ENCODE peak calls at places on chromosomes 11 and 22, in six cellular contexts. N is ovary; R is naive thymus-derived CD4-positive, alpha-beta T cell; I is IMR-90; S is A673; F is heart right ventricle. O is an unnamed sample. For H3K4me1 and H3K9me3, the result is how much of the 10 kb centered on the place peaks cover.

GRCh38 chr11:820655-821512 is 2.2 kb downstream of the PNPLA2 start:
- DNase-seq in N (no peak), R (no peak), I (peak), S (no peak), F (peak), O (peak)

GRCh38 chr11:125591659-125592304 is 870 bp upstream of the STT3A start:
- DNase-seq in N (peak), R (no peak), I (peak), S (peak), F (peak), O (peak)

GRCh38 chr11:119298726-119299125 is 18.2 kb downstream of the MCAM start:
- DNase-seq in N (no peak), R (no peak), I (no peak), S (no peak), F (peak), O (no peak)

GRCh38 chr22:39351689-39352214 is 2.0 kb downstream of the SYNGR1 start:
- DNase-seq in N (no peak), R (no peak), I (peak), S (peak), F (no peak), O (no peak)

GRCh38 chr22:38230108-38230825 is 28.5 kb downstream of the MAFF start:
- DNase-seq in N (no peak), R (peak), I (no peak), S (peak), F (peak), O (peak)

GRCh38 chr22:46012881-46013281 is 35.9 kb upstream of the WNT7B start:
- DNase-seq in N (peak), R (no peak), I (no peak), S (no peak), F (no peak), O (no peak)

GRCh38 chr22:23823331-23823791 is 15.4 kb downstream of the DERL3 start:
- DNase-seq in N (no peak), R (no peak), I (no peak), S (no peak), F (peak), O (no peak)

GRCh38 chr11:133040289-133040893 is 491.9 kb downstream of the OPCML start:
- DNase-seq in N (no peak), R (no peak), I (peak), S (no peak), F (no peak), O (no peak)

GRCh38 chr11:70191495-70192140 is 11.5 kb upstream of the FADD start:
- DNase-seq in N (no peak), R (no peak), I (peak), S (peak), F (peak), O (peak)

GRCh38 chr11:71252782-71253730 is 679 bp upstream of the SHANK2 start:
- DNase-seq in N (no peak), R (no peak), I (peak), S (no peak), F (no peak), O (peak)

GRCh38 chr11:199782-200181 is 6.9 kb downstream of the SCGB1C1 start:
- DNase-seq in N (no peak), R (no peak), I (no peak), S (no peak), F (no peak), O (no peak)

GRCh38 chr11:130527648-130528300 is 79.3 kb downstream of the ADAMTS15 start:
- DNase-seq in N (no peak), R (no peak), I (peak), S (no peak), F (peak), O (no peak)

GRCh38 chr11:111457731-111458368 is 54.3 kb downstream of the BTG4 start:
- DNase-seq in N (no peak), R (no peak), I (no peak), S (no peak), F (no peak), O (no peak)

GRCh38 chr11:74299000-74299399 is 12.4 kb downstream of the P4HA3 start:
- DNase-seq in N (no peak), R (no peak), I (no peak), S (no peak), F (no peak), O (no peak)

GRCh38 chr22:18066181-18066859 is 11.5 kb upstream of the PEX26 start:
- DNase-seq in N (no peak), R (no peak), I (no peak), S (no peak), F (no peak), O (no peak)

GRCh38 chr11:72307439-72307838 is 63.5 kb upstream of the PHOX2A start:
- DNase-seq in N (no peak), R (no peak), I (no peak), S (no peak), F (no peak), O (no peak)

GRCh38 chr11:32118025-32118974 is 27.4 kb downstream of the RCN1 start:
- DNase-seq in N (no peak), R (no peak), I (peak), S (peak), F (no peak), O (no peak)

GRCh38 chr11:115242982-115243381 is 261.2 kb downstream of the CADM1 start:
- DNase-seq in N (no peak), R (no peak), I (no peak), S (no peak), F (no peak), O (no peak)

GRCh38 chr11:76671236-76671590 is 666 bp upstream of the LRRC32 start:
- DNase-seq in N (no peak), R (no peak), I (no peak), S (no peak), F (no peak), O (no peak)

GRCh38 chr22:40645579-40646197 is 9.2 kb upstream of the MRTFA start:
- DNase-seq in N (no peak), R (no peak), I (no peak), S (no peak), F (no peak), O (no peak)

GRCh38 chr11:47539681-47540039 is 13.3 kb downstream of the CELF1 start:
- DNase-seq in N (no peak), R (no peak), I (no peak), S (no peak), F (no peak), O (no peak)

GRCh38 chr11:2687223-2687530 is 12.6 kb downstream of the KCNQ1OT1 start:
- DNase-seq in N (peak), R (no peak), I (no peak), S (no peak), F (no peak), O (no peak)
- H3K4me1 ChIP-seq in N (under half), R (under half), I (under half), S (under half), F (under half), O (under half)

DNA sequence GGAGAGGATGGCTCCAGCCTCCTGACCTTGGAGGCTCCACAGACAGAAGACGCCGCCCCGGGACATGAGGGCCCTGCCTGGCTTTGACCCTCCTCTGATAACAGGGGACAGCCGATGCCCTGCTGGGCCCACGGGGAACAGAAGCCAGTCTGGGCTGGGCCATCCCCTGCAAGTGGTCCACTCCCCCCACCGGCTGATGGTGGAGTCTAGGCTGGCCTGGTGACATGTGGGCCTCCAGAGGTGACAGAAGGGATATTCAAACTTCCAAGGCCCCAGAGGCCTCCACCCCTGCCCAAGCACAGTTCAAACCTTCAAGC is 930.1 kb downstream of the BRD1 start:
- DNase-seq in N (no peak), R (no peak), I (no peak), S (no peak), F (no peak), O (peak)
- H3K9me3 ChIP-seq in N (under half), R (under half), I (half or more), S (under half), F (under half), O (under half)

GRCh38 chr11:46338636-46338987 is 8.7 kb upstream of the DGKZ start:
- DNase-seq in N (no peak), R (no peak), I (peak), S (no peak), F (no peak), O (no peak)

GRCh38 chr11:46341454-46341853 is 5.8 kb upstream of the DGKZ start:
- DNase-seq in N (no peak), R (no peak), I (no peak), S (no peak), F (no peak), O (no peak)

GRCh38 chr11:46339816-46340215 is 7.4 kb upstream of the DGKZ start:
- DNase-seq in N (no peak), R (no peak), I (no peak), S (no peak), F (no peak), O (no peak)

GRCh38 chr11:46337626-46338345 is 9.5 kb upstream of the DGKZ start:
- DNase-seq in N (no peak), R (no peak), I (no peak), S (no peak), F (no peak), O (no peak)

GRCh38 chr11:46338988-46339666 is 8.1 kb upstream of the DGKZ start:
- DNase-seq in N (no peak), R (no peak), I (no peak), S (peak), F (no peak), O (no peak)
- H3K4me1 ChIP-seq in N (under half), R (under half), I (under half), S (under half), F (half or more), O (under half)

GRCh38 chr22:11627798-11628650 is 3900.0 kb upstream of the OR11H1 start:
- DNase-seq in N (no peak), R (no peak), I (no peak), S (no peak), F (no peak), O (no peak)
- H3K9me3 ChIP-seq in N (under half), R (under half), I (under half), S (half or more), F (under half), O (under half)

GRCh38 chr11:75342231-75342918 is 9.1 kb downstream of the ARRB1 start:
- DNase-seq in N (no peak), R (no peak), I (no peak), S (no peak), F (no peak), O (peak)

GRCh38 chr11:75344761-75345454 is 6.6 kb downstream of the ARRB1 start:
- DNase-seq in N (no peak), R (no peak), I (peak), S (no peak), F (no peak), O (peak)

GRCh38 chr11:75345455-75346224 is 5.8 kb downstream of the ARRB1 start:
- DNase-seq in N (no peak), R (no peak), I (no peak), S (no peak), F (no peak), O (peak)

GRCh38 chr11:75342966-75343870 is 8.2 kb downstream of the ARRB1 start:
- DNase-seq in N (no peak), R (no peak), I (peak), S (peak), F (no peak), O (peak)

GRCh38 chr11:75344186-75344585 is 7.3 kb downstream of the ARRB1 start:
- DNase-seq in N (no peak), R (no peak), I (no peak), S (no peak), F (no peak), O (peak)
- H3K4me1 ChIP-seq in N (half or more), R (under half), I (half or more), S (half or more), F (half or more), O (half or more)

GRCh38 chr11:15010860-15011259 is 38.7 kb upstream of the CALCA start:
- DNase-seq in N (no peak), R (no peak), I (no peak), S (no peak), F (no peak), O (no peak)

GRCh38 chr11:15011741-15012140 is 39.6 kb upstream of the CALCA start:
- DNase-seq in N (no peak), R (no peak), I (no peak), S (no peak), F (no peak), O (no peak)

GRCh38 chr11:15006139-15006759 is 34.1 kb upstream of the CALCA start:
- DNase-seq in N (no peak), R (peak), I (peak), S (peak), F (no peak), O (no peak)
- H3K9me3 ChIP-seq in N (under half), R (under half), I (under half), S (under half), F (under half), O (under half)